ENCODE peak calls at places on chromosome 18, in six cellular contexts. R is activated naive CD4-positive, alpha-beta T cell treated with anti-CD3 and anti-CD28 coated beads for 36 hours; J is choroid plexus epithelial cell; E is foreskin fibroblast; Q is NCI-H2029 treated with DMSO at 0.1 percent for 48 hours; M is NCI-H82. U is an unnamed sample.

GRCh38 chr18:67151366-67151765 is 365.2 kb downstream of the DSEL start:
- DNase-seq in Q (no peak), E (no peak), J (no peak), M (no peak), R (no peak), U (no peak)

GRCh38 chr18:76658627-76659026 is 163.6 kb upstream of the ZNF516 start:
- DNase-seq in J (peak; percentile 20), Q (no peak), R (peak; percentile 21), M (peak; percentile 74), E (peak; percentile 9), U (no peak)

GRCh38 chr18:3910507-3910906 is 460.5 kb downstream of the TGIF1 start:
- DNase-seq in E (peak; percentile 5), J (no peak), R (no peak), M (no peak), Q (no peak), U (no peak)

GRCh38 chr18:59067873-59068272 is 71.8 kb upstream of the SEC11C start:
- DNase-seq in M (peak; percentile 59), Q (no peak), J (peak; percentile 55), R (peak; percentile 35), E (peak; percentile 30), U (no peak)

GRCh38 chr18:33706391-33706790 is 128.4 kb downstream of the ASXL3 start:
- DNase-seq in J (no peak), M (no peak), Q (no peak), R (no peak), E (peak; percentile 58), U (no peak)

GRCh38 chr18:11468120-11468519 is 141.3 kb upstream of the SLC35G4 start:
- DNase-seq in E (no peak), M (no peak), R (no peak), Q (no peak), J (no peak), U (no peak)

GRCh38 chr18:58769321-58769720 is 95.4 kb upstream of the ZNF532 start:
- DNase-seq in Q (no peak), E (no peak), J (no peak), M (no peak), R (no peak), U (no peak)

GRCh38 chr18:78105611-78106010 is 856.0 kb downstream of the GALR1 start:
- DNase-seq in M (no peak), Q (no peak), J (no peak), E (no peak), R (no peak), U (no peak)

GRCh38 chr18:24677011-24677410 is 216.6 kb downstream of the HRH4 start:
- DNase-seq in Q (no peak), R (no peak), E (peak; percentile 41), M (no peak), J (no peak), U (peak; percentile 79)

GRCh38 chr18:5091741-5092140 is 105.3 kb downstream of the AKAIN1 start:
- DNase-seq in E (no peak), J (no peak), R (no peak), Q (no peak), M (no peak), U (no peak)

GRCh38 chr18:9866627-9867453 is 18.9 kb upstream of the TXNDC2 start:
- DNase-seq in Q (no peak), M (no peak), E (no peak), R (no peak), J (no peak), U (no peak)

GRCh38 chr18:24490545-24490944 is 30.1 kb downstream of the HRH4 start:
- DNase-seq in J (no peak), M (no peak), Q (no peak), E (peak; percentile 56), R (no peak), U (peak; percentile 77)

GRCh38 chr18:38951633-38952032 is 1386.0 kb upstream of the CELF4 start:
- DNase-seq in R (no peak), M (peak; percentile 23), E (no peak), Q (no peak), J (no peak), U (no peak)

GRCh38 chr18:38526922-38527321 is 961.3 kb upstream of the CELF4 start:
- DNase-seq in Q (no peak), J (no peak), R (no peak), E (no peak), M (no peak), U (no peak)

U was measured in AG08395.